ENCODE peak calls at places on chromosomes 7 and 10, in five cellular contexts. One of them, this sample, is unnamed. For H3K27me3, the result is how much of the 10 kb centered on the place peaks cover.

GRCh38 chr7:114047889-114048288 is 129.1 kb upstream of the PPP1R3A start:
- DNase-seq in cardiac muscle cell: peak
- DNase-seq in heart left ventricle: no peak
- DNase-seq in dorsolateral prefrontal cortex: no peak
- DNase-seq in pancreas: no peak
- DNase-seq in this sample: no peak

GRCh38 chr7:128168667-128169210 is 72.3 kb upstream of the LEP start:
- DNase-seq in cardiac muscle cell: peak
- DNase-seq in heart left ventricle: no peak
- DNase-seq in dorsolateral prefrontal cortex: no peak
- DNase-seq in pancreas: peak
- DNase-seq in this sample: no peak

GRCh38 chr7:35249537-35249907 is 4.4 kb downstream of the TBX20 start:
- DNase-seq in cardiac muscle cell: peak
- DNase-seq in heart left ventricle: no peak
- DNase-seq in dorsolateral prefrontal cortex: no peak
- DNase-seq in pancreas: no peak
- DNase-seq in this sample: no peak

GRCh38 chr10:119449760-119450461 is 92.6 kb downstream of the RGS10 start:
- DNase-seq in cardiac muscle cell: peak
- DNase-seq in heart left ventricle: no peak
- DNase-seq in dorsolateral prefrontal cortex: no peak
- DNase-seq in pancreas: no peak
- DNase-seq in this sample: no peak

GRCh38 chr7:118731854-118732253 is 507.4 kb downstream of the ANKRD7 start:
- DNase-seq in cardiac muscle cell: no peak
- DNase-seq in heart left ventricle: no peak
- DNase-seq in dorsolateral prefrontal cortex: no peak
- DNase-seq in pancreas: no peak
- DNase-seq in this sample: no peak

GRCh38 chr7:69654849-69655707 is 56.8 kb downstream of the AUTS2 start:
- DNase-seq in cardiac muscle cell: no peak
- DNase-seq in heart left ventricle: no peak
- DNase-seq in dorsolateral prefrontal cortex: no peak
- DNase-seq in pancreas: no peak
- DNase-seq in this sample: no peak

GRCh38 chr10:5963071-5963470 is 14.3 kb downstream of the IL15RA start:
- DNase-seq in cardiac muscle cell: no peak
- DNase-seq in heart left ventricle: no peak
- DNase-seq in dorsolateral prefrontal cortex: peak
- DNase-seq in pancreas: peak
- DNase-seq in this sample: no peak

GRCh38 chr10:130023454-130024230 is 59.6 kb upstream of the EBF3 start:
- DNase-seq in cardiac muscle cell: no peak
- DNase-seq in heart left ventricle: no peak
- DNase-seq in dorsolateral prefrontal cortex: no peak
- DNase-seq in pancreas: no peak
- DNase-seq in this sample: no peak

GRCh38 chr10:80477813-80478212 is 23.7 kb downstream of the TSPAN14 start:
- DNase-seq in cardiac muscle cell: peak
- DNase-seq in heart left ventricle: no peak
- DNase-seq in dorsolateral prefrontal cortex: no peak
- DNase-seq in pancreas: no peak
- DNase-seq in this sample: no peak

GRCh38 chr7:151897951-151898686 is 21.2 kb upstream of the PRKAG2 start:
- DNase-seq in cardiac muscle cell: no peak
- DNase-seq in heart left ventricle: no peak
- DNase-seq in dorsolateral prefrontal cortex: no peak
- DNase-seq in pancreas: no peak
- DNase-seq in this sample: no peak

GRCh38 chr7:51613911-51614344 is 297.3 kb upstream of the COBL start:
- DNase-seq in cardiac muscle cell: no peak
- DNase-seq in heart left ventricle: no peak
- DNase-seq in dorsolateral prefrontal cortex: no peak
- DNase-seq in pancreas: no peak
- DNase-seq in this sample: no peak

GRCh38 chr10:8238989-8239388 is 184.5 kb downstream of the GATA3 start:
- DNase-seq in cardiac muscle cell: no peak
- DNase-seq in heart left ventricle: no peak
- DNase-seq in dorsolateral prefrontal cortex: no peak
- DNase-seq in pancreas: no peak
- DNase-seq in this sample: no peak

GRCh38 chr7:29091722-29092121 is 54.6 kb downstream of the CPVL start:
- DNase-seq in cardiac muscle cell: peak
- DNase-seq in heart left ventricle: no peak
- DNase-seq in dorsolateral prefrontal cortex: no peak
- DNase-seq in pancreas: no peak
- DNase-seq in this sample: no peak

GRCh38 chr10:100878291-100878910 is 34.4 kb upstream of the SLF2 start:
- DNase-seq in cardiac muscle cell: peak
- DNase-seq in heart left ventricle: peak
- DNase-seq in dorsolateral prefrontal cortex: peak
- DNase-seq in pancreas: no peak
- DNase-seq in this sample: peak

GRCh38 chr7:157558875-157559595 is 222.2 kb downstream of the DNAJB6 start:
- DNase-seq in cardiac muscle cell: no peak
- DNase-seq in heart left ventricle: no peak
- DNase-seq in dorsolateral prefrontal cortex: peak
- DNase-seq in pancreas: peak
- DNase-seq in this sample: no peak

GRCh38 chr7:70694357-70694908 is 437.5 kb upstream of the GALNT17 start:
- DNase-seq in cardiac muscle cell: peak
- DNase-seq in heart left ventricle: peak
- DNase-seq in dorsolateral prefrontal cortex: peak
- DNase-seq in pancreas: no peak
- DNase-seq in this sample: no peak

GRCh38 chr7:110681941-110682340 is 409.0 kb upstream of the LRRN3 start:
- DNase-seq in cardiac muscle cell: no peak
- DNase-seq in heart left ventricle: no peak
- DNase-seq in dorsolateral prefrontal cortex: no peak
- DNase-seq in pancreas: no peak
- DNase-seq in this sample: no peak

GRCh38 chr10:124320778-124321432 is 97.8 kb downstream of the OAT start:
- DNase-seq in cardiac muscle cell: no peak
- DNase-seq in heart left ventricle: no peak
- DNase-seq in dorsolateral prefrontal cortex: no peak
- DNase-seq in pancreas: no peak
- DNase-seq in this sample: no peak

DNA sequence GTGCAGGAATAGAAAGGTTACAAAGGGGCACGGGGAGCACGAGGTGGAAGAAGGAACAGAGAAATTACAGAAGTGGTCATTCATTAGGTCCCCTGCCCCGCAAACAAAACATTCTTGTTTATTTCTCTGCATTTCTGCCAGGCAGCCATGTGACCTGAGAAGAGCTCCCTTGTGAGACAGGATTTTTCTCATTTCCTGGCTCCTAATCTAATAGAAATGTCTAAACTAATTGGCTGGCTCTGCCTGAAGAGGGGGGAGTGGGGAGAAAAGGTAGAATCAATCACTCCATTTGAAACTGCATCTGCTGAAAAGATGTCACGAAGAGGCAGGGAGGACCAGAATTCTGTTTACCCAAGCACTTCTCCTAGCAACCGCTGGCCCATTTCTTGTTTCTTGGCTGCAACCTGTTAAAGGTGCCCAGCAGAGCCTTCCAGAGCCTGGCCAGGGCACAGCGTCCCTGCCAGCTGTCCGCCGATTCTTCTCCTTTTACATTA is 1227.5 kb downstream of the TYW1 start:
- DNase-seq in cardiac muscle cell: no peak
- DNase-seq in heart left ventricle: no peak
- DNase-seq in dorsolateral prefrontal cortex: peak
- DNase-seq in pancreas: no peak
- DNase-seq in this sample: no peak
- TF ChIP-seq CTCF in cardiac muscle cell: no peak
- TF ChIP-seq CTCF in heart left ventricle: no peak
- TF ChIP-seq CTCF in dorsolateral prefrontal cortex: no peak
- TF ChIP-seq CTCF in pancreas: no peak
- TF ChIP-seq CTCF in this sample: no peak

GRCh38 chr7:26857534-26858228 is 6.7 kb downstream of the SKAP2 start:
- DNase-seq in cardiac muscle cell: no peak
- DNase-seq in heart left ventricle: no peak
- DNase-seq in dorsolateral prefrontal cortex: no peak
- DNase-seq in pancreas: no peak
- DNase-seq in this sample: no peak

GRCh38 chr7:26854932-26855331 is 9.5 kb downstream of the SKAP2 start:
- DNase-seq in cardiac muscle cell: no peak
- DNase-seq in heart left ventricle: no peak
- DNase-seq in dorsolateral prefrontal cortex: no peak
- DNase-seq in pancreas: no peak
- DNase-seq in this sample: no peak

GRCh38 chr7:26857170-26857533 is 7.2 kb downstream of the SKAP2 start:
- DNase-seq in cardiac muscle cell: no peak
- DNase-seq in heart left ventricle: no peak
- DNase-seq in dorsolateral prefrontal cortex: no peak
- DNase-seq in pancreas: no peak
- DNase-seq in this sample: no peak

GRCh38 chr7:26855421-26855820 is 9.0 kb downstream of the SKAP2 start:
- DNase-seq in cardiac muscle cell: no peak
- DNase-seq in heart left ventricle: no peak
- DNase-seq in dorsolateral prefrontal cortex: no peak
- DNase-seq in pancreas: no peak
- DNase-seq in this sample: no peak

DNA sequence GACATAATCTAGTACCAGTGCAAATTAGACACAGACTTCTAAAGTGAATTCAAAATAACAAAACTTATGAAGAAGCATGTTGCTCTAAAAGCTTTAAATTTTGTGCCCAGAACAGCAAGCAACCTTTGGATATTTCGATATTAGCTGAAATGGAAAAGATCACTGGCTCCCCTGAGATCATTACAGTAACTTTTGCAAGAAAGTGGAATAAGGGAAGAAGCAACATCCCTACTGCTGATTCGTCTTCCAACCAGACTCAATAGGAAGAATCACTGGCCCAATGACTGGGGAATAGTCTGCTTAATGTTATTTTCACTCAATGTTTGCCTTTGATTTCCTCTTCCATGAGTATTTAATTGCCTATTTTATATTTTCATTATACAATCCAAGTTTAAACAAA is 7.9 kb downstream of the SKAP2 start:
- DNase-seq in cardiac muscle cell: no peak
- DNase-seq in heart left ventricle: no peak
- DNase-seq in dorsolateral prefrontal cortex: no peak
- DNase-seq in pancreas: no peak
- DNase-seq in this sample: no peak
- H3K27me3 ChIP-seq in cardiac muscle cell: half or more
- H3K27me3 ChIP-seq in heart left ventricle: under half
- H3K27me3 ChIP-seq in dorsolateral prefrontal cortex: under half
- H3K27me3 ChIP-seq in pancreas: under half
- H3K27me3 ChIP-seq in this sample: under half

GRCh38 chr7:25858562-25859411 is 293.2 kb upstream of the NFE2L3 start:
- DNase-seq in cardiac muscle cell: no peak
- DNase-seq in heart left ventricle: no peak
- DNase-seq in dorsolateral prefrontal cortex: no peak
- DNase-seq in pancreas: no peak
- DNase-seq in this sample: no peak
- H3K27ac ChIP-seq in cardiac muscle cell: no peak
- H3K27ac ChIP-seq in heart left ventricle: no peak
- H3K27ac ChIP-seq in dorsolateral prefrontal cortex: no peak
- H3K27ac ChIP-seq in pancreas: no peak
- H3K27ac ChIP-seq in this sample: no peak

GRCh38 chr10:69007260-69007659 is 18.7 kb downstream of the KIFBP start:
- DNase-seq in cardiac muscle cell: no peak
- DNase-seq in heart left ventricle: no peak
- DNase-seq in dorsolateral prefrontal cortex: no peak
- DNase-seq in pancreas: no peak
- DNase-seq in this sample: no peak
- TF ChIP-seq CTCF in cardiac muscle cell: peak
- TF ChIP-seq CTCF in heart left ventricle: peak
- TF ChIP-seq CTCF in dorsolateral prefrontal cortex: no peak
- TF ChIP-seq CTCF in pancreas: no peak
- TF ChIP-seq CTCF in this sample: no peak

DNA sequence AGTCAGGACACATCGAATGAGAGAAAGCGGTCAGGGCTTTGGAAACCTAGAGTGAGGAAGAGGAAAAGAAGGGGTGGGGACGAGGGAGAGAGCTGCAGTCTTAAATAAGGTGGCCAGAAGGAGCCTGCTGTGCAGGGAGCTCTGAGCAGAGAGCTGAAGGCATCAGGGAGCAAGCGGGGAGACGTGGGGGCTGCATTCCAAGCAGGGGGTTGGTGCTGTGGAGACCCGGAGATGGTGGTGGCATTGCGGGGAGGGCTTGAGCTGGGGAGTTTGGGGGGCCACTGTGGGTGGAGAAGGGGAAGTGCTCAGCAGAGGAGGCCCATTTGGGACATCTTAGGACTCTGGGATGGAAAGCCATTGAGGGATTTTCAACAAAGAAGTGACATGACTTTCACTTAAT is 38.7 kb upstream of the ZNF32 start:
- DNase-seq in cardiac muscle cell: no peak
- DNase-seq in heart left ventricle: no peak
- DNase-seq in dorsolateral prefrontal cortex: no peak
- DNase-seq in pancreas: no peak
- DNase-seq in this sample: no peak
- H3K27me3 ChIP-seq in cardiac muscle cell: under half
- H3K27me3 ChIP-seq in heart left ventricle: under half
- H3K27me3 ChIP-seq in dorsolateral prefrontal cortex: under half
- H3K27me3 ChIP-seq in pancreas: under half
- H3K27me3 ChIP-seq in this sample: under half

GRCh38 chr7:74304550-74304949 is 15.3 kb downstream of the CLIP2 start:
- DNase-seq in cardiac muscle cell: no peak
- DNase-seq in heart left ventricle: no peak
- DNase-seq in dorsolateral prefrontal cortex: no peak
- DNase-seq in pancreas: no peak
- DNase-seq in this sample: no peak

GRCh38 chr7:74302745-74303221 is 13.6 kb downstream of the CLIP2 start:
- DNase-seq in cardiac muscle cell: no peak
- DNase-seq in heart left ventricle: no peak
- DNase-seq in dorsolateral prefrontal cortex: no peak
- DNase-seq in pancreas: no peak
- DNase-seq in this sample: no peak

GRCh38 chr7:74305987-74306736 is 17.0 kb downstream of the CLIP2 start:
- DNase-seq in cardiac muscle cell: no peak
- DNase-seq in heart left ventricle: no peak
- DNase-seq in dorsolateral prefrontal cortex: peak
- DNase-seq in pancreas: no peak
- DNase-seq in this sample: no peak

GRCh38 chr7:74307738-74308505 is 18.7 kb downstream of the CLIP2 start:
- DNase-seq in cardiac muscle cell: no peak
- DNase-seq in heart left ventricle: no peak
- DNase-seq in dorsolateral prefrontal cortex: no peak
- DNase-seq in pancreas: peak
- DNase-seq in this sample: no peak

GRCh38 chr7:74306737-74307469 is 17.7 kb downstream of the CLIP2 start:
- DNase-seq in cardiac muscle cell: peak
- DNase-seq in heart left ventricle: peak
- DNase-seq in dorsolateral prefrontal cortex: peak
- DNase-seq in pancreas: peak
- DNase-seq in this sample: no peak
- H3K27ac ChIP-seq in cardiac muscle cell: no peak
- H3K27ac ChIP-seq in heart left ventricle: peak
- H3K27ac ChIP-seq in dorsolateral prefrontal cortex: peak
- H3K27ac ChIP-seq in pancreas: no peak
- H3K27ac ChIP-seq in this sample: no peak

GRCh38 chr7:54841772-54842707 is 83.0 kb upstream of the SEC61G start:
- DNase-seq in cardiac muscle cell: peak
- DNase-seq in heart left ventricle: peak
- DNase-seq in dorsolateral prefrontal cortex: no peak
- DNase-seq in pancreas: no peak
- DNase-seq in this sample: no peak
- TF ChIP-seq CTCF in cardiac muscle cell: peak
- TF ChIP-seq CTCF in heart left ventricle: peak
- TF ChIP-seq CTCF in dorsolateral prefrontal cortex: no peak
- TF ChIP-seq CTCF in pancreas: no peak
- TF ChIP-seq CTCF in this sample: peak